ENCODE peak calls at places on chromosomes 4 and X, in nine cellular contexts. A is CD8-positive, alpha-beta T cell; F is GM06990; B is HCT116; L is lower lobe of right lung; N is mammary epithelial cell; O is transverse colon; Q is bronchial epithelial cell; C is lower leg skin. X is an unnamed sample.

GRCh38 chrX:153970398-153971123 is 1.1 kb downstream of the HCFC1 start:
- DNase-seq in Q (no peak), A (no peak), C (no peak), F (no peak), B (no peak), N (peak; percentile 47), L (no peak), O (no peak), X (peak; percentile 93)

GRCh38 chr4:54879576-54879975 is 221.8 kb downstream of the KIT start:
- DNase-seq in A (no peak), Q (no peak), F (no peak), L (no peak), N (peak; percentile 18), O (no peak), B (no peak), C (no peak), X (no peak)

GRCh38 chrX:17860179-17860780 is 818 bp downstream of the RAI2 start:
- DNase-seq in B (no peak), L (no peak), F (no peak), N (no peak), O (no peak), A (no peak), Q (no peak), C (no peak), X (no peak)

GRCh38 chr4:77773101-77773500 is 46.1 kb downstream of the CNOT6L start:
- DNase-seq in O (no peak), C (no peak), F (no peak), A (no peak), L (no peak), N (no peak), B (no peak), Q (no peak), X (no peak)

GRCh38 chr4:125352521-125352920 is 37.8 kb downstream of the FAT4 start:
- DNase-seq in O (no peak), Q (no peak), A (no peak), B (no peak), L (no peak), N (no peak), C (no peak), F (no peak), X (no peak)

GRCh38 chrX:24347871-24348270 is 12.6 kb upstream of the SUPT20HL1 start:
- DNase-seq in Q (no peak), F (no peak), B (no peak), L (no peak), N (no peak), A (no peak), C (no peak), O (no peak), X (no peak)

GRCh38 chrX:18210470-18210869 is 10.2 kb downstream of the BEND2 start:
- DNase-seq in F (no peak), B (no peak), A (no peak), N (no peak), Q (peak; percentile 13), L (no peak), C (no peak), O (no peak), X (no peak)

GRCh38 chrX:39238017-39238416 is 436.8 kb downstream of the MID1IP1 start:
- DNase-seq in A (no peak), L (no peak), Q (no peak), B (no peak), C (no peak), O (no peak), N (no peak), F (no peak), X (no peak)

GRCh38 chr4:77681792-77682191 is 76.2 kb downstream of the CXCL13 start:
- DNase-seq in F (no peak), Q (no peak), B (no peak), C (no peak), A (no peak), N (no peak), O (no peak), L (no peak), X (no peak)

GRCh38 chr4:77697860-77698599 is 92.4 kb downstream of the CXCL13 start:
- DNase-seq in N (peak; percentile 64), C (no peak), Q (peak; percentile 79), L (no peak), B (peak; percentile 29), O (peak; percentile 53), F (no peak), A (no peak), X (no peak)

GRCh38 chr4:153900426-153900825 is 111.5 kb upstream of the SFRP2 start:
- DNase-seq in C (no peak), L (no peak), F (no peak), Q (no peak), A (no peak), O (no peak), N (no peak), B (no peak), X (no peak)

GRCh38 chr4:13933163-13933562 is 305.6 kb upstream of the BOD1L1 start:
- DNase-seq in L (no peak), N (peak; percentile 40), F (no peak), C (no peak), O (no peak), A (no peak), B (no peak), Q (no peak), X (no peak)

GRCh38 chr4:86401826-86402225 is 42.0 kb upstream of the MAPK10 start:
- DNase-seq in C (no peak), N (no peak), A (no peak), F (no peak), O (no peak), L (no peak), Q (no peak), B (no peak), X (no peak)

GRCh38 chr4:86594559-86595425 is 677 bp downstream of the PTPN13 start:
- DNase-seq in C (peak; percentile 55), A (no peak), O (peak; percentile 23), N (peak; percentile 66), L (peak; percentile 58), F (peak; percentile 41), Q (peak; percentile 56), B (peak; percentile 13), X (peak; percentile 90)

GRCh38 chr4:139030614-139031235 is 15.1 kb downstream of the NOCT start:
- DNase-seq in F (peak; percentile 22), O (peak; percentile 76), N (peak; percentile 66), L (no peak), A (peak; percentile 82), B (peak; percentile 61), C (peak; percentile 69), Q (peak; percentile 70), X (no peak)

GRCh38 chr4:39308576-39308975 is 57.6 kb downstream of the RFC1 start:
- DNase-seq in A (no peak), N (no peak), F (no peak), O (no peak), B (no peak), C (no peak), L (no peak), Q (no peak), X (no peak)

DNA sequence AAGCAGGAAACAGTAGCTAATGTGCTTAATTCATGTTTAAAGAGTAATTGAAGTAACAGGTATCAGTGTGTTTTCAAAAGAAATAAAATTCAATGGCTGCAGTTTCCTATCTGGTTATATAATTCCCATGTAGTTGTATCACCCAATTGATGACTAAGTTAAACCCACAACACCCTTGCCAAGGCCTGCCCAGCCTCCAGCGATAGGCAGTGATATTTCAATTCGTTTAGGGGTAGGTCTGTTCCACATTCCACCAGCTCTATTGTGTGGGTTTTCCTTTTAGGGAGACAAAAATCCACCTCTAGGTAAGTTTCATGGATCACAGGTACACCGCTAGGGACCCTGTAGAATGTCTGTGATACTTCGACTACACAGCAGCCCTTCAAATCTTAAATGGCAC is 24.7 kb upstream of the MXRA5 start:
- DNase-seq in O (no peak), N (peak; percentile 60), A (no peak), Q (peak; percentile 78), F (no peak), B (no peak), L (no peak), C (no peak), X (no peak)
- TF ChIP-seq CTCF in O (no peak), N (no peak), A (no peak), Q (no peak), F (no peak), B (no peak), L (no peak), C (no peak), X (no peak)

GRCh38 chr4:98653890-98654867 is 4.2 kb downstream of the TSPAN5 start:
- DNase-seq in L (no peak), F (no peak), Q (peak; percentile 88), B (peak; percentile 64), O (no peak), N (peak; percentile 80), A (no peak), C (no peak), X (no peak)
- H3K4me3 ChIP-seq in L (no peak overlapping the region), F (no peak overlapping the region), Q (no peak overlapping the region), B (peak overlapping the region; percentile 2), O (no peak overlapping the region), N (no peak overlapping the region), A (no peak overlapping the region), C (no peak overlapping the region), X (no peak overlapping the region)

DNA sequence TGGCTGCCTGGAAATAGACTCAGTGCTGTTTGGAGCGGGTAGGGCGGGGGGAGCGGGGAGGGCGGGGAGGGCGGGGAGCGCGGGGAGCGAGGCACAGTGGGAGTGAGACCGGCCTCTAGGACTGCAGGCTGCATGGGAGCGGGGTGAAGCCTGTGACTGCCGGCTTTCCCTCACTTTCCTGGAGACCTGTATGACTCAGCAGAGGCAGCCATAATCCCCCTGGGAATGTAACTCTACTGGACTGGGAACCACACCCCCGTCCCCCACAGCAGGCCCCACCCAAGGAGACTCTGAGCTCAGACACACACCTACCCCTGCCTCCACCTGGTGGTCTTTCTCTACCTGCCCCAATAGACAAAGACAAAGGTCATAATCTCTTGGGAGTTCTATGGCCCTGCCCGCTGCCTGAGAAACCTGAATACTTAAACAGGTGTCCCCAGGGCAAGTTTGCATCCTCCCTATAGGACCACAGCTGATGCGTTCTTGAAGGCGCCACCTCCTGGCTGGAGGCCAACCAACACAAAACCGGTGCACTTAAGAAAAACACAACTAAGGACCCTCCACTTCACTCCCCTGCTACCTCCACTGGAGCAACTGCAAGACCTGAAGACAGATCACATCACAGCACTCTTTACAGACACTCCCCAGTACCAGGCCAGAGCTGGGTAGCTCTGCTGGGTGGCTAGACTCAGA is 18.0 kb downstream of the HDAC8 start:
- DNase-seq in A (no peak), O (no peak), F (no peak), C (no peak), Q (peak; percentile 70), N (no peak), B (peak; percentile 56), L (no peak), X (no peak)
- TF ChIP-seq CTCF in A (no peak), O (no peak), F (peak; percentile 9), C (no peak), Q (no peak), N (no peak), B (peak; percentile 4), L (no peak), X (no peak)

DNA sequence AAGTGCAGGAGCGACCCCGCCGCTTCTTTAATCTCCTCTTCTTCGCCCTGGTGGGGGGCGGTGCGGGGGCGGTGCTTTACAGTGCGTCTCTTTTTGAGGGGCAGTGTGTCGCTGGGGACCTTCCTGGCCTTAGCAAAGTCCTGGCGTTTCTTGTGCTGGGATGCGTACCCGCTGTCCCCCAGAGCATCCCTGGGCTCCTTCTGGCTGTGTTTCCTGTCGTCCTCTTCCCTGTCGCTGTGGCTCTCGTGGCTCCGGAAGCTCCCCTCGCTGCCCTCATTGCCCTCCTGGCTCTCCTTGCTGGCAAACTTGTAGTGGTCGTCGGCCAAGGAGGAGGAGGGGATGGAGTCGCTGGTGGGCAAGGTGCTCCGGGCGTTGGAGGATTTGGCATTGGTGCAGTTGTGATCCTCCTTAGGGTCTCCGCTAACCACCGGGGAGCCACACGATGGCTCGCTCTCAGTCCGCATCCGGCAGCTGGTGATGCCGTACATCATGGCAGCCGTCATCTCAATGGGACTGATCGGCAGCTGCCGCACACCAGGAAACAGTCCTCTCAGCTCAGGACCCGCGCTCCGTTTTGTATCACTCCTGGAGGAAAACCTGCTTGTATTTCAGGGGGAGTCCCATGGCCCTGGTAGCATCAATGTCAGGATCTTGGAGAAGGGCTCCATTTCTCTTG is 30.4 kb upstream of the TMSB15A start:
- DNase-seq in Q (no peak), O (no peak), F (peak; percentile 20), B (no peak), C (no peak), L (no peak), A (no peak), N (no peak), X (no peak)
- H3K4me3 ChIP-seq in Q (no peak overlapping the region), O (no peak overlapping the region), F (no peak overlapping the region), B (no peak overlapping the region), C (no peak overlapping the region), L (peak overlapping the region; percentile 8), A (peak overlapping the region; percentile 45), N (no peak overlapping the region), X (no peak overlapping the region)